ENCODE peak calls at places on chromosomes 11 and 22, in eight cellular contexts. O is LoVo; W is fibroblast of lung; E is BE2C; H is stimulated activated CD4-positive, alpha-beta T cell treated with anti-CD3 and anti-CD28 coated beads, Interleukin-4, amount 100 ng/mL, for 1 hour; S is lower leg skin; X is activated CD8-positive, alpha-beta memory T cell treated with anti-CD3 and anti-CD28 coated beads for 24 hours; T is activated CD8-positive, alpha-beta T cell treated with anti-CD3 and anti-CD28 coated beads for 36 hours. Y is an unnamed sample.

GRCh38 chr11:129247129-129247528 is 55.0 kb upstream of the ARHGAP32 start:
- DNase-seq in O (peak), W (no peak), E (no peak), H (no peak), S (no peak), X (no peak), T (no peak), Y (no peak)

GRCh38 chr11:27735281-27735680 is 35.0 kb upstream of the BDNF start:
- DNase-seq in O (no peak), W (no peak), E (no peak), H (no peak), S (no peak), X (no peak), T (no peak), Y (no peak)

GRCh38 chr11:31968774-31969433 is 122.0 kb upstream of the RCN1 start:
- DNase-seq in O (no peak), W (peak), E (peak), H (no peak), S (no peak), X (no peak), T (no peak), Y (no peak)

GRCh38 chr11:19789840-19790710 is 77.4 kb downstream of the NAV2 start:
- DNase-seq in O (no peak), W (peak), E (no peak), H (no peak), S (no peak), X (no peak), T (no peak), Y (no peak)

GRCh38 chr11:62104001-62104400 is 19.8 kb upstream of the INCENP start:
- DNase-seq in O (no peak), W (no peak), E (no peak), H (no peak), S (no peak), X (no peak), T (no peak), Y (no peak)

GRCh38 chr11:2366271-2366670 is 10.8 kb upstream of the CD81 start:
- DNase-seq in O (no peak), W (no peak), E (no peak), H (no peak), S (no peak), X (no peak), T (no peak), Y (no peak)

GRCh38 chr11:80816454-80816847 is 1375.6 kb upstream of the TENM4 start:
- DNase-seq in O (no peak), W (no peak), E (no peak), H (no peak), S (no peak), X (no peak), T (no peak), Y (no peak)

GRCh38 chr22:44153705-44154104 is 27.0 kb upstream of the PARVG start:
- DNase-seq in O (no peak), W (no peak), E (no peak), H (no peak), S (no peak), X (no peak), T (no peak), Y (no peak)

GRCh38 chr11:68440254-68440653 is 20.3 kb upstream of the PPP6R3 start:
- DNase-seq in O (no peak), W (peak), E (no peak), H (no peak), S (no peak), X (no peak), T (no peak), Y (no peak)

GRCh38 chr22:39185601-39186012 is 33.1 kb upstream of the CBX7 start:
- DNase-seq in O (no peak), W (peak), E (peak), H (no peak), S (peak), X (no peak), T (no peak), Y (no peak)

GRCh38 chr11:3723014-3723708 is 52.0 kb upstream of the CHRNA10 start:
- DNase-seq in O (no peak), W (peak), E (no peak), H (no peak), S (no peak), X (no peak), T (no peak), Y (no peak)

GRCh38 chr11:35223429-35223828 is 84.5 kb downstream of the CD44 start:
- DNase-seq in O (no peak), W (peak), E (peak), H (no peak), S (no peak), X (no peak), T (no peak), Y (no peak)

GRCh38 chr11:66157182-66157864 is 87.3 kb downstream of the PACS1 start:
- DNase-seq in O (no peak), W (no peak), E (no peak), H (no peak), S (no peak), X (no peak), T (no peak), Y (no peak)

GRCh38 chr11:105884436-105884835 is 137.6 kb downstream of the MSANTD4 start:
- DNase-seq in O (no peak), W (no peak), E (no peak), H (no peak), S (no peak), X (no peak), T (no peak), Y (no peak)

GRCh38 chr11:109034341-109034696 is 369.4 kb downstream of the DDX10 start:
- DNase-seq in O (no peak), W (no peak), E (no peak), H (no peak), S (no peak), X (no peak), T (no peak), Y (no peak)

GRCh38 chr22:20244744-20245576 is 23.2 kb downstream of the RTN4R start:
- DNase-seq in O (no peak), W (no peak), E (peak), H (peak), S (no peak), X (peak), T (peak), Y (no peak)

GRCh38 chr22:50507991-50508884 is at the start of gene NCAPH2:
- DNase-seq in O (peak), W (peak), E (peak), H (peak), S (peak), X (peak), T (peak), Y (peak)

Y was measured in endothelial cell.